ENCODE peak calls at places on chromosome 2, in six cellular contexts. One of them, this sample, is unnamed.

GRCh38 chr2:11790228-11790627 is 43.8 kb downstream of the LPIN1 start:
- DNase-seq in lower lobe of right lung: no peak
- DNase-seq in left ventricle myocardium inferior: no peak
- DNase-seq in osteoblast: no peak
- DNase-seq in H9: no peak
- DNase-seq in colonic mucosa: no peak
- DNase-seq in this sample: no peak

GRCh38 chr2:67965246-67965645 is 97.6 kb downstream of the C1D start:
- DNase-seq in lower lobe of right lung: no peak
- DNase-seq in left ventricle myocardium inferior: no peak
- DNase-seq in osteoblast: no peak
- DNase-seq in H9: no peak
- DNase-seq in colonic mucosa: no peak
- DNase-seq in this sample: no peak

GRCh38 chr2:175398848-175399247 is 217.3 kb upstream of the ATP5MC3 start:
- DNase-seq in lower lobe of right lung: no peak
- DNase-seq in left ventricle myocardium inferior: no peak
- DNase-seq in osteoblast: no peak
- DNase-seq in H9: no peak
- DNase-seq in colonic mucosa: no peak
- DNase-seq in this sample: no peak

GRCh38 chr2:231399853-231400667 is 4.5 kb downstream of the B3GNT7 start:
- DNase-seq in lower lobe of right lung: no peak
- DNase-seq in left ventricle myocardium inferior: peak; percentile 58
- DNase-seq in osteoblast: peak; percentile 88
- DNase-seq in H9: no peak
- DNase-seq in colonic mucosa: peak; percentile 55
- DNase-seq in this sample: no peak

GRCh38 chr2:64463784-64464183 is 9.8 kb downstream of the LGALSL start:
- DNase-seq in lower lobe of right lung: no peak
- DNase-seq in left ventricle myocardium inferior: no peak
- DNase-seq in osteoblast: peak; percentile 76
- DNase-seq in H9: no peak
- DNase-seq in colonic mucosa: no peak
- DNase-seq in this sample: no peak

GRCh38 chr2:126635281-126635680 is 20.7 kb upstream of the GYPC start:
- DNase-seq in lower lobe of right lung: no peak
- DNase-seq in left ventricle myocardium inferior: no peak
- DNase-seq in osteoblast: no peak
- DNase-seq in H9: no peak
- DNase-seq in colonic mucosa: no peak
- DNase-seq in this sample: no peak

GRCh38 chr2:230885467-230886130 is 20.9 kb downstream of the ITM2C start:
- DNase-seq in lower lobe of right lung: no peak
- DNase-seq in left ventricle myocardium inferior: no peak
- DNase-seq in osteoblast: no peak
- DNase-seq in H9: peak; percentile 62
- DNase-seq in colonic mucosa: no peak
- DNase-seq in this sample: no peak

GRCh38 chr2:16885027-16885426 is 219.4 kb upstream of the CYRIA start:
- DNase-seq in lower lobe of right lung: no peak
- DNase-seq in left ventricle myocardium inferior: no peak
- DNase-seq in osteoblast: no peak
- DNase-seq in H9: no peak
- DNase-seq in colonic mucosa: no peak
- DNase-seq in this sample: no peak

GRCh38 chr2:67600946-67601345 is 203.8 kb downstream of the ETAA1 start:
- DNase-seq in lower lobe of right lung: no peak
- DNase-seq in left ventricle myocardium inferior: no peak
- DNase-seq in osteoblast: no peak
- DNase-seq in H9: no peak
- DNase-seq in colonic mucosa: no peak
- DNase-seq in this sample: no peak

GRCh38 chr2:9627310-9627709 is 3.5 kb downstream of the YWHAQ start:
- DNase-seq in lower lobe of right lung: no peak
- DNase-seq in left ventricle myocardium inferior: no peak
- DNase-seq in osteoblast: no peak
- DNase-seq in H9: no peak
- DNase-seq in colonic mucosa: no peak
- DNase-seq in this sample: no peak

GRCh38 chr2:233100192-233100998 is 40.3 kb downstream of the INPP5D start:
- DNase-seq in lower lobe of right lung: no peak
- DNase-seq in left ventricle myocardium inferior: no peak
- DNase-seq in osteoblast: no peak
- DNase-seq in H9: no peak
- DNase-seq in colonic mucosa: no peak
- DNase-seq in this sample: no peak

GRCh38 chr2:86308984-86309695 is 28.3 kb downstream of the REEP1 start:
- DNase-seq in lower lobe of right lung: no peak
- DNase-seq in left ventricle myocardium inferior: no peak
- DNase-seq in osteoblast: no peak
- DNase-seq in H9: no peak
- DNase-seq in colonic mucosa: no peak
- DNase-seq in this sample: no peak

GRCh38 chr2:54459037-54459441 is 2.9 kb downstream of the SPTBN1 start:
- DNase-seq in lower lobe of right lung: no peak
- DNase-seq in left ventricle myocardium inferior: no peak
- DNase-seq in osteoblast: peak; percentile 90
- DNase-seq in H9: no peak
- DNase-seq in colonic mucosa: no peak
- DNase-seq in this sample: no peak

DNA sequence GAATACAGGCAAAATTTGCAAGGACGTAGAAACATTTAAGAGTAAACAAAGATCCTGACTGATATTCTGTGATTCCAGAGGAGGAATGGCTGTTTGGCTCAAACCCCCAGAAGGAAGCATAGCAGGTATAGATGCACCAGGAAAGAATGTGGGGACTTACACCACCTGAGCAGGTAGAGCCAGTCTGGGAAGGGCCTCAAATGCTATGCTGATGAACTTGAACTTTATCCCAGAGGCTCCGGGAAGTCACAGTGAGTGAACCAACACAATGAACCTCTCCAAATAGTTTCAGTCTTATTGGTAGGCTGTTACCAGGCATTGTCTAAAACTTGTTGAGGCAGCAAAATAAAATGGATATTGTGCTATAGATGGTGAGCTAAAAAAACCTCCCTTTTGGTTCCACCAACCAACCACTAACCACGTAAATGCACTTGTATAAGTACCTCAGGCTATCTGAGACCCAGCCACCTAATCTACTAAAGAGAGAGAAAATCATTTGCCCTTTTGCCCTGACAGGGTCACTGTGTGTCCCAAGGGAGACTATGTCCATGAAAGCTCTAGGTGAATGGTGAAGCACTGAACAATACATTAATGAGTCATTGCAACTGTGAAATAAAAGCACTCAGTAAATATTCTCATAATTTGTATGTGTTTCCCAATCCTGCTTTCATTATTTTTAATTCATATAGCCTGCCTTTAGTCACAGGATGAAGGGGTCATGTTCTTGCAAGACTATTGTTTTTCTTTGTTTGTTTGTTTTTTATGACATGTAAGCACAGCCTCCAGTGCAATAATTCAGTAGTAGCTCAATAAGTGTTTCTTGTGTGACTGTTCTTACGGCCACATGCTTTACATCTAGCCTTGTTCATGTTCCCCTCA is 911.6 kb downstream of the EPHA4 start:
- DNase-seq in lower lobe of right lung: no peak
- DNase-seq in left ventricle myocardium inferior: no peak
- DNase-seq in osteoblast: no peak
- DNase-seq in H9: no peak
- DNase-seq in colonic mucosa: peak; percentile 21
- DNase-seq in this sample: no peak
- H3K27ac ChIP-seq in lower lobe of right lung: no peak overlapping the region
- H3K27ac ChIP-seq in left ventricle myocardium inferior: no peak overlapping the region
- H3K27ac ChIP-seq in osteoblast: no peak overlapping the region
- H3K27ac ChIP-seq in H9: no peak overlapping the region
- H3K27ac ChIP-seq in colonic mucosa: no peak overlapping the region
- H3K27ac ChIP-seq in this sample: no peak overlapping the region

DNA sequence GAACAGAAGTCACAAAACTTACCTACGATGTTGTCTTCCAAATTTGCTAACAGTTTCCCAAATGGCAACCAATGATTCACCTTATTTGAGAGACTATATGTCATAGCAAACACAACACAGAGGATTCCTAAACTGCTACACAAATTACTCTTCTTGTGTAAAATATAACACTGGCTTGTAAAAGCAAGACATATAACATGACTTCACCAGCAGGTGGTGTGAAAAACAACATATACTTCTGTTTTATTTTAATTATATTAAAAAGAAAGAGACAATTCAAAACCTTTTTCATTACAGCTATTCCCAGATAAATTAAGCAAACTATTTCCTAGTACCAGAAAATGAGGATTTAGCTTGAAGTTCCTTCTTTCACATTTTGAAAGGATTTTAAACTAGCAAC is 62.2 kb downstream of the SCN3A start:
- DNase-seq in lower lobe of right lung: no peak
- DNase-seq in left ventricle myocardium inferior: no peak
- DNase-seq in osteoblast: no peak
- DNase-seq in H9: no peak
- DNase-seq in colonic mucosa: no peak
- DNase-seq in this sample: no peak
- TF ChIP-seq CTCF in lower lobe of right lung: no peak
- TF ChIP-seq CTCF in left ventricle myocardium inferior: peak; percentile 13
- TF ChIP-seq CTCF in osteoblast: peak; percentile 24
- TF ChIP-seq CTCF in H9: peak; percentile 47
- TF ChIP-seq CTCF in colonic mucosa: no peak
- TF ChIP-seq CTCF in this sample: peak; percentile 34

GRCh38 chr2:8495189-8495855 is 186.5 kb upstream of the ID2 start:
- DNase-seq in lower lobe of right lung: no peak
- DNase-seq in left ventricle myocardium inferior: no peak
- DNase-seq in osteoblast: peak; percentile 36
- DNase-seq in H9: no peak
- DNase-seq in colonic mucosa: no peak
- DNase-seq in this sample: no peak

GRCh38 chr2:8494151-8494550 is 187.7 kb upstream of the ID2 start:
- DNase-seq in lower lobe of right lung: no peak
- DNase-seq in left ventricle myocardium inferior: no peak
- DNase-seq in osteoblast: peak; percentile 68
- DNase-seq in H9: no peak
- DNase-seq in colonic mucosa: no peak
- DNase-seq in this sample: no peak

GRCh38 chr2:8494589-8494988 is 187.3 kb upstream of the ID2 start:
- DNase-seq in lower lobe of right lung: no peak
- DNase-seq in left ventricle myocardium inferior: no peak
- DNase-seq in osteoblast: no peak
- DNase-seq in H9: no peak
- DNase-seq in colonic mucosa: peak; percentile 75
- DNase-seq in this sample: no peak

GRCh38 chr2:8496079-8496478 is 185.8 kb upstream of the ID2 start:
- DNase-seq in lower lobe of right lung: no peak
- DNase-seq in left ventricle myocardium inferior: no peak
- DNase-seq in osteoblast: peak; percentile 71
- DNase-seq in H9: no peak
- DNase-seq in colonic mucosa: peak; percentile 51
- DNase-seq in this sample: no peak

DNA sequence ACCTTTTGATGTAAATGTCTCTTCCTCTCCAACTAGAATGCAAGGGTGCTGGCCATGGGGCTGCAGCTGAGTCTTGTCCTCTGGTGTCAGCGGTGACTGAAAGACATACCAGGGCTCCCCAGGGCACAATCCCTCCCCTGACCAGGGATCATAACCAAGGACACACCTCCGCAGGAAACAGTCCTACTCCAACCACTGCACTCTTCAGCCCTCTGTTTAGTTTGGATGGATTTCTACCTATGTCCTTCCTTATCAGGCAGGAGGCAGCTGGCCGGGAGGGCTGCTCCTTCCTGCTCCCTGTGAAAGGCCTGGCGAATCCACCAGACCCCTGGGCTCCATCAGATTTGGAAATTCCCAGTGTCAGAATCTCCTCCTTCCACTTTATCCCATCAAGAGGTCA is 185.2 kb upstream of the ID2 start:
- DNase-seq in lower lobe of right lung: no peak
- DNase-seq in left ventricle myocardium inferior: no peak
- DNase-seq in osteoblast: no peak
- DNase-seq in H9: no peak
- DNase-seq in colonic mucosa: peak; percentile 59
- DNase-seq in this sample: no peak
- H3K4me1 ChIP-seq in lower lobe of right lung: peaks cover 37% of the 10 kb centered on the region
- H3K4me1 ChIP-seq in left ventricle myocardium inferior: peaks cover 56% of the 10 kb centered on the region
- H3K4me1 ChIP-seq in osteoblast: no peaks in the 10 kb centered on the region
- H3K4me1 ChIP-seq in H9: no peaks in the 10 kb centered on the region
- H3K4me1 ChIP-seq in colonic mucosa: peaks cover 19% of the 10 kb centered on the region
- H3K4me1 ChIP-seq in this sample: no peaks in the 10 kb centered on the region

GRCh38 chr2:105778344-105778607 is 33.6 kb downstream of the NCK2 start:
- DNase-seq in lower lobe of right lung: no peak
- DNase-seq in left ventricle myocardium inferior: no peak
- DNase-seq in osteoblast: no peak
- DNase-seq in H9: no peak
- DNase-seq in colonic mucosa: no peak
- DNase-seq in this sample: no peak

GRCh38 chr2:105775809-105776559 is 31.3 kb downstream of the NCK2 start:
- DNase-seq in lower lobe of right lung: no peak
- DNase-seq in left ventricle myocardium inferior: no peak
- DNase-seq in osteoblast: no peak
- DNase-seq in H9: no peak
- DNase-seq in colonic mucosa: no peak
- DNase-seq in this sample: no peak

GRCh38 chr2:105777506-105778343 is 33.0 kb downstream of the NCK2 start:
- DNase-seq in lower lobe of right lung: no peak
- DNase-seq in left ventricle myocardium inferior: no peak
- DNase-seq in osteoblast: no peak
- DNase-seq in H9: no peak
- DNase-seq in colonic mucosa: no peak
- DNase-seq in this sample: no peak

GRCh38 chr2:105776560-105776928 is 31.8 kb downstream of the NCK2 start:
- DNase-seq in lower lobe of right lung: no peak
- DNase-seq in left ventricle myocardium inferior: no peak
- DNase-seq in osteoblast: no peak
- DNase-seq in H9: no peak
- DNase-seq in colonic mucosa: no peak
- DNase-seq in this sample: no peak

GRCh38 chr2:105777071-105777482 is 32.4 kb downstream of the NCK2 start:
- DNase-seq in lower lobe of right lung: no peak
- DNase-seq in left ventricle myocardium inferior: no peak
- DNase-seq in osteoblast: no peak
- DNase-seq in H9: no peak
- DNase-seq in colonic mucosa: no peak
- DNase-seq in this sample: no peak
- H3K27ac ChIP-seq in lower lobe of right lung: peak overlapping the region; percentile 31
- H3K27ac ChIP-seq in left ventricle myocardium inferior: peak overlapping the region; percentile 52
- H3K27ac ChIP-seq in osteoblast: no peak overlapping the region
- H3K27ac ChIP-seq in H9: no peak overlapping the region
- H3K27ac ChIP-seq in colonic mucosa: no peak overlapping the region
- H3K27ac ChIP-seq in this sample: no peak overlapping the region

GRCh38 chr2:42199002-42199401 is 29.8 kb downstream of the EML4 start:
- DNase-seq in lower lobe of right lung: no peak
- DNase-seq in left ventricle myocardium inferior: no peak
- DNase-seq in osteoblast: no peak
- DNase-seq in H9: no peak
- DNase-seq in colonic mucosa: no peak
- DNase-seq in this sample: no peak
- TF ChIP-seq CTCF in lower lobe of right lung: no peak
- TF ChIP-seq CTCF in left ventricle myocardium inferior: no peak
- TF ChIP-seq CTCF in osteoblast: no peak
- TF ChIP-seq CTCF in H9: no peak
- TF ChIP-seq CTCF in colonic mucosa: no peak
- TF ChIP-seq CTCF in this sample: no peak

GRCh38 chr2:101776172-101777043 is 78.9 kb downstream of the MAP4K4 start:
- DNase-seq in lower lobe of right lung: no peak
- DNase-seq in left ventricle myocardium inferior: no peak
- DNase-seq in osteoblast: no peak
- DNase-seq in H9: no peak
- DNase-seq in colonic mucosa: no peak
- DNase-seq in this sample: no peak
- H3K4me1 ChIP-seq in lower lobe of right lung: peaks cover 79% of the 10 kb centered on the region
- H3K4me1 ChIP-seq in left ventricle myocardium inferior: peaks cover 100% of the 10 kb centered on the region
- H3K4me1 ChIP-seq in osteoblast: peaks cover 22% of the 10 kb centered on the region
- H3K4me1 ChIP-seq in H9: peaks cover 30% of the 10 kb centered on the region
- H3K4me1 ChIP-seq in colonic mucosa: no peaks in the 10 kb centered on the region
- H3K4me1 ChIP-seq in this sample: no peaks in the 10 kb centered on the region

This sample was measured in right atrium auricular region.